ENCODE peak calls at places on chromosomes 7 and 10, in ten cellular contexts. D, Y, O, G, R, Q, I, Z, C and T are unnamed samples.

GRCh38 chr10:67607472-67607871 is 88.5 kb downstream of the CTNNA3 start:
- DNase-seq in O (no peak), Y (no peak), G (peak), I (no peak), D (no peak), Q (peak), R (no peak), Z (no peak), C (peak), T (no peak)

GRCh38 chr7:39824801-39825200 is 125.3 kb upstream of the CDK13 start:
- DNase-seq in C (no peak), I (no peak), Z (no peak), D (no peak), Q (no peak), Y (no peak), O (no peak), G (no peak), R (no peak), T (no peak)

GRCh38 chr7:85176197-85176596 is 10.7 kb downstream of the SEMA3D start:
- DNase-seq in R (no peak), D (peak), I (no peak), G (no peak), Q (no peak), C (no peak), Z (peak), Y (no peak), O (no peak), T (no peak)

GRCh38 chr7:139758388-139758787 is 19.4 kb downstream of the HIPK2 start:
- DNase-seq in G (no peak), Y (no peak), D (no peak), R (no peak), O (no peak), Q (no peak), Z (no peak), I (no peak), C (no peak), T (no peak)

GRCh38 chr10:4498763-4499251 is 327.2 kb upstream of the AKR1E2 start:
- DNase-seq in R (peak), D (peak), Q (peak), I (no peak), O (no peak), G (no peak), C (peak), Y (no peak), Z (peak), T (peak)

GRCh38 chr7:29806131-29806792 is at the start of gene WIPF3:
- DNase-seq in Z (no peak), D (no peak), O (no peak), G (peak), I (no peak), Q (no peak), C (peak), R (peak), Y (no peak), T (no peak)

GRCh38 chr7:101319401-101319800 is 2.2 kb downstream of the IFT22 start:
- DNase-seq in C (no peak), D (no peak), O (no peak), R (no peak), Q (no peak), I (no peak), Y (no peak), G (no peak), Z (no peak), T (no peak)

GRCh38 chr10:77842652-77843212 is 83.8 kb downstream of the DLG5 start:
- DNase-seq in Q (no peak), G (no peak), C (no peak), Y (no peak), D (no peak), I (no peak), O (no peak), R (no peak), Z (no peak), T (no peak)

GRCh38 chr7:135919071-135919841 is 57.9 kb downstream of the MTPN start:
- DNase-seq in C (no peak), O (no peak), G (no peak), Z (no peak), D (no peak), R (no peak), I (no peak), Y (no peak), Q (no peak), T (no peak)

GRCh38 chr10:20855398-20856038 is 41.6 kb downstream of the NEBL start:
- DNase-seq in D (peak), C (peak), I (no peak), O (no peak), G (no peak), Y (no peak), R (peak), Z (peak), Q (peak), T (no peak)